ENCODE peak calls at places on chromosomes 16 and 17, in eight cellular contexts. T, F, J, W, U, P, Y and E are unnamed samples.

GRCh38 chr16:57694556-57695377 is at the start of gene DRC7:
- DNase-seq in U (peak), P (no peak), T (no peak), F (peak), Y (no peak), J (peak), W (no peak), E (no peak)

GRCh38 chr16:72946063-72946462 is 101.9 kb downstream of the ZFHX3 start:
- DNase-seq in Y (no peak), T (no peak), W (no peak), U (no peak), J (no peak), F (no peak), P (no peak), E (no peak)

GRCh38 chr17:51371732-51372151 is 111.4 kb downstream of the UTP18 start:
- DNase-seq in Y (no peak), W (no peak), F (peak), U (peak), T (no peak), P (no peak), J (peak), E (peak)

GRCh38 chr16:9633844-9634243 is 542.4 kb downstream of the HAPSTR1 start:
- DNase-seq in W (no peak), Y (no peak), J (no peak), T (no peak), U (no peak), F (no peak), P (no peak), E (no peak)

GRCh38 chr16:81779540-81780320 is 639 bp downstream of the PLCG2 start:
- DNase-seq in Y (no peak), U (peak), J (no peak), F (peak), P (no peak), T (no peak), W (no peak), E (no peak)

GRCh38 chr16:57801856-57802634 is at the start of gene KIFC3:
- DNase-seq in U (peak), F (peak), W (peak), T (no peak), P (peak), Y (no peak), J (peak), E (no peak)

GRCh38 chr16:52597772-52598483 is 51.0 kb upstream of the TOX3 start:
- DNase-seq in J (no peak), F (no peak), P (no peak), T (no peak), Y (no peak), U (no peak), W (no peak), E (no peak)

GRCh38 chr16:4859190-4859899 is 12.1 kb downstream of the UBN1 start:
- DNase-seq in W (no peak), P (no peak), U (no peak), J (no peak), Y (no peak), F (no peak), T (no peak), E (no peak)

GRCh38 chr17:38815576-38816193 is 9.4 kb downstream of the CWC25 start:
- DNase-seq in J (no peak), T (no peak), F (peak), U (peak), P (no peak), Y (no peak), W (no peak), E (peak)

GRCh38 chr17:74760404-74761105 is 12.1 kb downstream of the NHERF1 start:
- DNase-seq in T (no peak), P (no peak), Y (no peak), J (no peak), F (peak), U (no peak), W (no peak), E (no peak)

GRCh38 chr16:84548508-84548907 is 44.0 kb upstream of the MEAK7 start:
- DNase-seq in W (no peak), P (no peak), Y (no peak), J (no peak), F (no peak), T (no peak), U (no peak), E (no peak)

GRCh38 chr17:77002103-77003045 is 134.2 kb downstream of the MGAT5B start:
- DNase-seq in P (peak), T (peak), J (no peak), U (no peak), Y (no peak), W (no peak), F (no peak), E (peak)

GRCh38 chr17:30113213-30113612 is 3.4 kb upstream of the NSRP1 start:
- DNase-seq in W (no peak), J (no peak), P (peak), T (no peak), F (no peak), Y (no peak), U (peak), E (peak)

GRCh38 chr16:54991525-54991924 is 60.9 kb downstream of the IRX5 start:
- DNase-seq in U (no peak), Y (no peak), J (no peak), P (no peak), F (no peak), W (no peak), T (no peak), E (no peak)

GRCh38 chr17:1398900-1399299 is 1.1 kb downstream of the YWHAE start:
- DNase-seq in J (no peak), T (no peak), Y (no peak), P (no peak), F (no peak), U (peak), W (no peak), E (no peak)

GRCh38 chr16:24758986-24759385 is 29.5 kb downstream of the TNRC6A start:
- DNase-seq in P (no peak), Y (no peak), J (no peak), W (no peak), F (no peak), T (no peak), U (no peak), E (no peak)

GRCh38 chr17:19457046-19457445 is 46.0 kb downstream of the RNF112 start:
- DNase-seq in P (no peak), J (no peak), T (no peak), U (no peak), W (no peak), Y (no peak), F (no peak), E (no peak)

GRCh38 chr17:74779948-74780400 is 3.8 kb upstream of the NAT9 start:
- DNase-seq in W (peak), F (no peak), J (peak), T (no peak), U (peak), P (no peak), Y (no peak), E (no peak)

GRCh38 chr17:65198653-65199382 is 61.6 kb downstream of the RGS9 start:
- DNase-seq in J (no peak), P (peak), Y (no peak), W (no peak), U (peak), F (peak), T (no peak), E (peak)

GRCh38 chr17:3888343-3889171 is 4.3 kb downstream of the CAMKK1 start:
- DNase-seq in J (peak), F (peak), P (peak), T (peak), Y (peak), W (peak), U (no peak), E (peak)

GRCh38 chr17:28715217-28715616 is 2.5 kb downstream of the RAB34 start:
- DNase-seq in J (no peak), Y (no peak), U (no peak), W (no peak), T (no peak), P (no peak), F (no peak), E (no peak)

GRCh38 chr17:73552300-73553088 is 91.8 kb downstream of the SDK2 start:
- DNase-seq in U (no peak), Y (no peak), P (no peak), W (no peak), F (no peak), T (no peak), J (no peak), E (no peak)

GRCh38 chr16:15435216-15435864 is 952 bp downstream of the BMERB1 start:
- DNase-seq in Y (no peak), P (no peak), W (no peak), F (no peak), U (no peak), T (no peak), J (no peak), E (no peak)

GRCh38 chr16:12639044-12639443 is 164.6 kb downstream of the CPPED1 start:
- DNase-seq in F (peak), W (no peak), U (no peak), T (peak), Y (peak), P (peak), J (no peak), E (no peak)

GRCh38 chr17:60352569-60352968 is 39.4 kb downstream of the USP32 start:
- DNase-seq in W (no peak), J (no peak), Y (no peak), T (no peak), F (no peak), U (no peak), P (no peak), E (no peak)

GRCh38 chr17:1713878-1714487 is 3.8 kb upstream of the TLCD2 start:
- DNase-seq in Y (no peak), P (no peak), J (no peak), W (no peak), T (no peak), F (no peak), U (no peak), E (no peak)

GRCh38 chr16:81495321-81496234 is 51.0 kb downstream of the CMIP start:
- DNase-seq in Y (no peak), T (no peak), F (peak), J (peak), P (no peak), W (peak), U (no peak), E (no peak)

GRCh38 chr17:19630651-19631050 is 17.9 kb upstream of the ALDH3A2 start:
- DNase-seq in F (no peak), T (no peak), P (no peak), U (no peak), Y (no peak), W (no peak), J (no peak), E (no peak)

GRCh38 chr16:86429663-86430062 is 80.7 kb upstream of the FOXF1 start:
- DNase-seq in U (no peak), W (no peak), J (no peak), P (no peak), T (no peak), Y (no peak), F (no peak), E (no peak)

GRCh38 chr16:23061669-23062068 is 87.6 kb downstream of the USP31 start:
- DNase-seq in U (no peak), J (no peak), P (no peak), T (no peak), Y (no peak), W (no peak), F (no peak), E (no peak)

GRCh38 chr16:53080345-53081031 is 25.7 kb downstream of the CHD9 start:
- DNase-seq in U (no peak), P (no peak), Y (no peak), T (no peak), W (peak), J (peak), F (no peak), E (peak)

GRCh38 chr16:89375021-89375420 is 115.3 kb downstream of the ANKRD11 start:
- DNase-seq in W (no peak), T (no peak), P (no peak), F (no peak), U (peak), J (no peak), Y (no peak), E (no peak)

GRCh38 chr16:16120382-16121184 is 102.7 kb downstream of the ABCC6 start:
- DNase-seq in Y (no peak), J (no peak), U (no peak), P (no peak), W (peak), F (peak), T (no peak), E (no peak)

GRCh38 chr16:1318268-1318545 is 8.8 kb downstream of the UBE2I start:
- DNase-seq in T (no peak), P (no peak), J (no peak), W (no peak), Y (no peak), F (no peak), U (no peak), E (no peak)

GRCh38 chr16:1315081-1316032 is 5.9 kb downstream of the UBE2I start:
- DNase-seq in F (no peak), J (no peak), P (no peak), T (no peak), W (no peak), Y (no peak), U (peak), E (no peak)

GRCh38 chr16:1319041-1319440 is 9.6 kb downstream of the UBE2I start:
- DNase-seq in Y (no peak), T (no peak), P (no peak), J (no peak), F (no peak), W (no peak), U (no peak), E (no peak)

GRCh38 chr16:1316033-1316405 is 6.6 kb downstream of the UBE2I start:
- DNase-seq in T (no peak), U (no peak), J (no peak), P (no peak), W (no peak), Y (no peak), F (no peak), E (no peak)

GRCh38 chr16:1317479-1318267 is 8.2 kb downstream of the UBE2I start:
- DNase-seq in W (no peak), F (no peak), J (no peak), T (no peak), U (no peak), Y (no peak), P (no peak), E (no peak)
- H3K4me3 ChIP-seq in W (no peak), F (no peak), J (no peak), T (no peak), U (no peak), Y (no peak), P (no peak), E (no peak)

GRCh38 chr17:18043491-18043890 is 4.3 kb downstream of the GID4 start:
- DNase-seq in Y (no peak), P (no peak), U (no peak), W (no peak), T (no peak), J (no peak), F (peak), E (no peak)
- TF ChIP-seq CTCF in Y (no peak), P (peak), U (no peak), W (no peak), T (no peak), J (no peak), F (peak), E (peak)

DNA sequence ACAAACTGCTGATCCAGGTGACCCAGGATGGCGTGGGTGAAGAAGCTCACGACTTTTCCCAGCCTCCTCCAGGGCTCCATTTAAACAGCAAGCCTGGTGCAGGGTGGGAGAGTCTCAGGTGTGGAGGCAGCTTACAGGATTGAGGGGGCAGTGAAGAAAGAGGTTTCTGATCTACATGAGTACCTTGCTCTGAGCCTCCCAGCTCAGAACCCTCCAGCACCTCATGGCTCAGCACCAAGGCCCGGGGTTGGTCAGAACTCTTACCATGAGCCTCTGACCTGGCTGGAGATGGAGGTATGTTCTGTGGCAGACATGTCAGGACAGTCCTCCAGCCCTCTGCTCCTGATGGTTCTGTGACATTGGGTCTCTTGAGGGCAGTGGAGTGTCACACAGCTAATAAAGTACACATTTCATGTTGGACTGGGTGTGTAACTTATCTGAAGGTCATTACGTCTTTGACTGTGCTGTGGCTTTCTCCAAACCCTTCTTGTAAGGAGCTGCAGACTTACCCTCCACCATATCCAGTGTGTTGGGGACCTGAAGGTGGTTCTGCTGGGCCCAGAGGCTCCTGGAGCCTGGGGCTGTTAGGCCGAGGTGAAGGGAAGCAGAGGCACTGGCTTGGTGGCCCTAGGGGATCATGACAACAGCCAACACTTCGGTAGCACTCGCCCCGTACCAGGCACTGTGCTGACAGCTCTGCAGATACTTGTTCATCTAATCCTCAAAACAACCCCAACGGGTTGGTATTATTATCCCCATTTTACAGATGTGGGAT is 3.8 kb upstream of the DCAF7 start:
- DNase-seq in F (no peak), P (no peak), U (no peak), J (no peak), Y (no peak), W (no peak), T (no peak), E (no peak)
- H3K4me3 ChIP-seq in F (no peak), P (no peak), U (no peak), J (no peak), Y (no peak), W (no peak), T (no peak), E (no peak)

GRCh38 chr17:48294193-48294909 is 135.7 kb downstream of the SKAP1 start:
- DNase-seq in Y (no peak), T (no peak), J (no peak), U (no peak), W (no peak), F (no peak), P (no peak), E (no peak)

GRCh38 chr17:48296453-48296852 is 133.6 kb downstream of the SKAP1 start:
- DNase-seq in J (no peak), T (no peak), Y (no peak), P (no peak), U (no peak), F (no peak), W (no peak), E (no peak)

GRCh38 chr17:48290378-48290777 is 139.6 kb downstream of the SKAP1 start:
- DNase-seq in J (no peak), T (no peak), F (no peak), Y (no peak), U (no peak), W (no peak), P (peak), E (no peak)

GRCh38 chr17:48294989-48295892 is 134.8 kb downstream of the SKAP1 start:
- DNase-seq in J (no peak), U (peak), P (peak), W (no peak), T (peak), Y (no peak), F (no peak), E (no peak)

DNA sequence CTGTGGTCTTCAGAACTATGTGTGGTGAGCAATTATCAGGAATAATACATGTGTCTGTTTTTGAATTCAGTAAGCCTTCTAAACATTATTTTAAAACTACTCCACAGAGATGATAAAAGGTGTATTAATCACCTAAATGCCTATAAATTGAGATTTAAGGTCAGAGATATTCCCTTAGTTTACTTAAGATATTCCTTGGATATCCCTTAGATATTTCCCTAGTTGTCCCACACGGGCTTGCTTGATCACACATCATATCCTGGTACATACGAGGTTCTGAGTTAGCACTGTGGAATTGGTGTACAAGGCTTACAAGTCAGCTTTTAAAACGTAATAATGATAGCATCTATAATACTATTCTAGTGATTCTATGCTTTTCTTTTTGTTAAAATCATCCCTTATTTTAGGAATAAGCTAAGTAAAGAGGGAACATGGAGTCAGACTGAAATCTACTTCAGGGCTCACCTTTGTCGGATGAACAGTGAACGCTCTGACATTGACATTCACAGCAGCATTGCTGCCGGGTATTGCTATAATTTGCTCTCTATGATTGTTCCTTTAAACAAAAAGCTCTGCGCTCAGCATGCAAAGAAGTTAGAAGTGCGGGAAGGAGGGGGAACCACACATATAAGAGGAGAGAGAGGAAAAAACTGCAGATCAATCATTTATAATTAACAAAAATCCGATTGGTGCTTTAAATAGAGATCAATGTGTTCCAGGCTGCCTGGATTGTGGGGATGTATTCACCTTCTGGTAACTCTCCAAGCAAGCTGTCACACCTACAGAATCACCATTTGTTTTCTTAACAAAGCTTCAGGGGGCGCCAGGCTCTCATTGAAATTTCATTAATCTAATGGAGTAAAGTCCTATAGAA is 136.5 kb downstream of the SKAP1 start:
- DNase-seq in Y (no peak), P (no peak), J (no peak), F (no peak), T (no peak), W (no peak), U (no peak), E (no peak)
- TF ChIP-seq CTCF in Y (no peak), P (no peak), J (no peak), F (peak), T (no peak), W (no peak), U (no peak), E (no peak)

DNA sequence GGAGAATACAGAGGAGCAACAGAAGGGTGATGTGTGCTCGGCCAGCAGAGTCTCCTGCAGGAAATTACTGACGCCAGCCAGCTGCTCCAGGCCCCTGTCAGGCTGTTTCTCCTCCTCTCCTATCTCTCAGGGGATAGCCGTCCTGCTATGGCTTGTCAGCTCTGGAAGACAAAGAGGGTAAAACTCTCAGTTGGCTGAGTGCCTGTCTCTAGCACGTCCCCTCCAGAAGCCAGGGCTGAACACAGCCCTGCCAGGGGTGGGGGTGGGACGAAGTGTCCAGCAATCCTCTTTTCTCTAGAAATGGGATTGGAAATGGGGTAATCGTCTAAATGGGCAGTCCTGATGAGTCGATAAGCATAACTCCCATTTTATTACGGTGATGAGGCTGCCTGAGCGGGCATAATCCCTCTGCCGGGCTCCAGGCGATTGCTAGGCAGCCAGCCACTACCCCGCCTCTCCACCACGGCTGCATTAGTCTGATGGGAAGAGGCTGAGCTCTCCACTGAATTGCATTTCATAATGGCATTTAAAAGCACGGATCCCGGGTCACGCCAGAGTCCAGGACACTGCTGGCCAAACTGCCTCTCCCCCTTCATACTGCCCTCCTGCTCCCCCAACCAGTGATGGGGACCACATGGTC is 89.0 kb upstream of the GNAO1 start:
- DNase-seq in T (no peak), U (no peak), P (no peak), W (peak), F (no peak), J (peak), Y (no peak), E (no peak)
- H3K4me3 ChIP-seq in T (no peak), U (no peak), P (no peak), W (peak), F (no peak), J (peak), Y (no peak), E (no peak)

GRCh38 chr17:61738249-61738648 is 125.1 kb downstream of the BRIP1 start:
- DNase-seq in F (no peak), P (no peak), Y (no peak), W (no peak), U (no peak), J (no peak), T (no peak), E (no peak)

GRCh38 chr17:61736438-61736837 is 126.9 kb downstream of the BRIP1 start:
- DNase-seq in J (no peak), W (no peak), T (no peak), Y (no peak), F (no peak), P (no peak), U (no peak), E (no peak)

GRCh38 chr17:61735807-61736206 is 127.5 kb downstream of the BRIP1 start:
- DNase-seq in F (no peak), Y (no peak), T (no peak), W (no peak), U (no peak), J (no peak), P (no peak), E (no peak)

GRCh38 chr17:61739002-61739401 is 124.3 kb downstream of the BRIP1 start:
- DNase-seq in W (no peak), J (no peak), P (no peak), T (no peak), U (no peak), Y (no peak), F (no peak), E (no peak)

GRCh38 chr17:61737820-61738219 is 125.5 kb downstream of the BRIP1 start:
- DNase-seq in J (no peak), T (no peak), P (no peak), Y (no peak), U (no peak), F (no peak), W (no peak), E (no peak)
- TF ChIP-seq CTCF in J (no peak), T (no peak), P (no peak), Y (no peak), U (no peak), F (no peak), W (no peak), E (no peak)